ENCODE peak calls at places on chromosomes 5 and 9, in six cellular contexts. G, O, D, A, H and C are unnamed samples.

GRCh38 chr9:93267681-93268505 is 84.0 kb downstream of the WNK2 start:
- DNase-seq in H (no peak), D (no peak), G (peak; percentile 27), A (no peak), O (no peak), C (no peak)

GRCh38 chr9:100602302-100602930 is 24.5 kb downstream of the CAVIN4 start:
- DNase-seq in O (no peak), H (peak; percentile 54), D (no peak), G (peak; percentile 51), A (peak; percentile 65), C (no peak)

GRCh38 chr5:115992848-115993350 is 30.6 kb downstream of the LVRN start:
- DNase-seq in G (no peak), A (no peak), H (no peak), D (no peak), O (no peak), C (no peak)

GRCh38 chr5:81896764-81897163 is 75.1 kb upstream of the ATG10 start:
- DNase-seq in O (no peak), D (no peak), H (no peak), G (no peak), A (no peak), C (no peak)

GRCh38 chr9:95131023-95131943 is 186.2 kb downstream of the FANCC start:
- DNase-seq in G (peak; percentile 82), H (peak; percentile 60), D (peak; percentile 36), A (peak; percentile 76), O (peak; percentile 83), C (peak; percentile 45)

GRCh38 chr5:10786835-10787234 is 25.8 kb upstream of the DAP start:
- DNase-seq in O (no peak), G (no peak), A (no peak), H (no peak), D (no peak), C (no peak)

GRCh38 chr5:66171349-66172344 is 27.5 kb downstream of the SREK1 start:
- DNase-seq in D (peak; percentile 18), A (peak; percentile 75), H (peak; percentile 70), O (peak; percentile 47), G (no peak), C (no peak)

GRCh38 chr5:8756498-8757084 is 789.3 kb downstream of the SEMA5A start:
- DNase-seq in H (peak; percentile 60), G (no peak), O (no peak), A (peak; percentile 70), D (no peak), C (no peak)

GRCh38 chr5:106739127-106739526 is 931.6 kb downstream of the EFNA5 start:
- DNase-seq in H (no peak), G (no peak), D (no peak), O (no peak), A (no peak), C (no peak)

DNA sequence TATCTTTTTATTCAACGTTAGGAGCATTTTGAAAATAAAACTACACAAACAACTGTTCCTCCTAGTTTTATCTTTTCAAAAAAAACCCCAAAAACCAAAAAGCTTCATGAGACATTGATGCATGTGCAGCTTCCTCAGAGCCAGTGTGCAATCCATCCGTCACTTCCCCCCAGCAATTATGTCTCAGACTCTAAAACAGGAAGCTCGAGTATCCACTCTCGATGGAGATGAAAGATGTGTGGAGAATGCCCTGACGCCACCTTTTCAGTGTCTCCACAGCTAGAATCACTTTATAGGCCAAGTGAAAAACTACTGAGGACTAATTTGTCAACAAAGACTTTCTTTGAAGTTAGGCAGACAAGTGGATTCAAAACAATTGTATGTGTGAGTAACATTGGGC is 408.9 kb upstream of the SMARCA2 start:
- DNase-seq in A (no peak), G (no peak), H (no peak), O (no peak), D (no peak), C (no peak)
- TF ChIP-seq CTCF in A (no peak), G (no peak), H (no peak), O (no peak), D (no peak), C (no peak)

DNA sequence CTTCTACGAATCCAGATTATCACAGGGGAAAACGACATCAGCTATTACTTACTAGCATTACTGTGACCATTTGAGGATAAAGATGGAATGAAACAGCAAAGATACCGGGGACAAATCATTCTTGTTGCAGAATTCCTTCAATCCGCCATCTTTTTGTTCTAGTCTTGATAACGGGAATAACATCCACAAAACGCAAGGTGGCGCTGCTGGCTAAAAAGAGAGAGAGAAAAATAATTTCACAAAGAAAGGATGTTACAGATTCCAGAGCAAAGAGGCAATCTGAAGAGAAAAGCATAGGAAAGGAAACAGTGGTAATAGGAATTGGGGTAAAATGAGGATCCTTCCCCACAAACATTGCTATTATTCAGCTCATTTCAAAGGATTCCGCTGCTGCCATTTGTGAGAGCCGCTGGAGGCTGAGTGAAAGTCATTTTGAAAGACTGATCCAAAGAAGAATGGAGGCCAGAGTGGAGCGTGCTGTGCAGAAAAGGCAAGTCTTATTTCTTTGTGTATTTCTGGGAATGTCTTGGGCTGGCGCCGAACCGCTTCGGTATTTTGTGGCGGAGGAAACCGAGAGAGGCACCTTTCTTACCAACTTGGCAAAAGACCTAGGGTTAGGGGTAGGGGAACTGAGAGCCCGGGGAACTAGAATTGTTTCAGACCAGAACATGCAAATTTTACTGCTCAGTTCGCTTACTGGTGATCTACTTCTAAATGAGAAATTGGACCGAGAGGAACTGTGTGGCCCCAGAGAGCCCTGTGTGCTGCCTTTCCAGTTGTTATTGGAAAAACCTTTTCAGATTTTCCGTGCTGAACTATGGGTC is at the start of gene PCDHB7:
- DNase-seq in O (no peak), H (peak; percentile 26), D (no peak), G (no peak), A (peak; percentile 18), C (no peak)
- TF ChIP-seq CTCF in O (no peak), H (peak; percentile 50), D (peak; percentile 31), G (no peak), A (peak; percentile 34), C (peak; percentile 47)

GRCh38 chr5:84450617-84451414 is 66.1 kb upstream of the EDIL3 start:
- DNase-seq in H (peak; percentile 20), G (no peak), D (no peak), O (no peak), A (peak; percentile 35), C (no peak)
- TF ChIP-seq CTCF in H (peak; percentile 46), G (no peak), D (peak; percentile 43), O (no peak), A (peak; percentile 49), C (no peak)

GRCh38 chr5:138595396-138595795 is 20.2 kb upstream of the HSPA9 start:
- DNase-seq in G (no peak), H (no peak), O (no peak), D (no peak), A (no peak), C (no peak)
- TF ChIP-seq CTCF in G (no peak), H (peak; percentile 11), O (no peak), D (no peak), A (no peak), C (no peak)

DNA sequence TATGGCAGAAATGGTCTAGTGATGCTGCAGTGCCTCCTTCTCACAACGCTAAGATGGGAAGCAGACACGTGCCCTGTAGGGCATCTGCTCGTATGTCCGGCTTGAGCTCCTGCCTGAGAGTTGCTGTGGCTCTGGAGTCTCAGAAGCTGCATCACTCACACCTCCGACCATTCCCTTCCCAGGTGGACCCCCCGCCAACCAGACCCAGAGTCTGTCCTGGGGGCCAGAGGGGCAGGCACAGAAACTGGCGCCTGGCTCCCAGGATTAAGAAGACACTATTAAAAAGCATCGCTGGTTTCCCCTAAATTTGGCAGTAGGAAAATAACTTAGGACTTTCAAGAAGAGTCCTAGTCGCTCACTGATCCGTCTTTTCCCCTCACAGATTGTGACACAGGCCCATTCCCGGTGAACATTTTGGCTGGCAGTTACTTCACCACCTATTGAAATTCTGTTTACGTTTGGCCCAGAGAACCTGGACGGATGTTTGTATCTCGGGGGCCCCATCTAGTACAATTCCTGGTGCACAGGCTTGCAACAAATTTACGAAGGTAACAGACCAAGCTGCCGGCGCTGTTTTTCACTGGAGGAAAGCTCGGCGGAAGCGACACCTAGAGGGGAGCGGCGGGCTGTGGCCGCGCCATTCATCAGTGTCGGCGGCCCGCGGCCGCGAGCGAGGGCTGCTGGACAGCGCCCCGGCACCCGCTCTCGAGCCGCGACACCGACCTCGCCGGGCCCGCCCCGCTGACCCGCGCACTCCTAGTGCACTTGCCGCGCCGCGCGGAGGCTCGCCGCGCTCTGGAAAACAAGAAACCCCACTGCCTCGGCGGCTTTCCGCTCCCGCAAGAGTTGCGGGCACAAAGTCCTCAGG is 1.6 kb downstream of the FSTL4 start:
- DNase-seq in H (no peak), A (peak; percentile 50), G (peak; percentile 48), D (no peak), O (no peak), C (peak; percentile 37)
- TF ChIP-seq CTCF in H (no peak), A (peak; percentile 48), G (peak; percentile 22), D (peak; percentile 39), O (peak; percentile 34), C (no peak)

DNA sequence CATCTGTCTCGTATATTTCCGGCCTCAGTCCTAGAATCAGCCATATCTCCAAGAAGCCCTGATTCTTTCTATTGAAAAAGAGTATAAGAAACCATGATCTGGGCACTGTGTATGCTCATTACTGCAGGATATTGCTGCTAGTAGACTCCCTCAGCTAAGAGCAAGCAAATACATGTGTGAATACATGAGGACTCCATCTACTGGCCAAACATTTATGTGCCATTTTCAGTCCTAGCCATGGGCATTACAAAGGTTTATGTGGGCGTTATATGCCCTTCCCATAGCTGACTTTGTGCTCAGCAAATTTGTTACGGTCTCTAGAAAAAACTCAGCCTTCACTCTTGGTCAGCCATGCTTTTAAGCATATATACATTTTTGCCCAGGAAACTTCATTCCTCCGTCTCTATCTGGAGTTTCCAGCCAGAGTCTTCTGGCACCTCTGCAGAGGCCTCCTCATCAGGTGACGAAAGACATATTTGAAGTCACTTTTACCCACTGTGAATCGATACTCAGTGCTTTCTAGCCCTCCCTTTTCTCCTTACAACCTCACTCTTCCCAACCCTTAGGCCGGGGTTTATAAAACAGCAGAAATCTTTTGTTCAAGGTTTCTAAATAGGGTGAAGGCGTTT is 1495.6 kb upstream of the CDH6 start:
- DNase-seq in H (no peak), A (no peak), D (no peak), O (no peak), G (no peak), C (no peak)
- TF ChIP-seq CTCF in H (no peak), A (no peak), D (no peak), O (no peak), G (no peak), C (no peak)

GRCh38 chr9:119148855-119149254 is 220.4 kb downstream of the BRINP1 start:
- DNase-seq in G (no peak), O (no peak), A (no peak), H (no peak), D (no peak), C (no peak)
- TF ChIP-seq CTCF in G (no peak), O (no peak), A (no peak), H (no peak), D (no peak), C (no peak)

GRCh38 chr9:72333758-72334157 is 31.2 kb downstream of the ZFAND5 start:
- DNase-seq in G (no peak), A (no peak), H (no peak), D (no peak), O (no peak), C (no peak)
- TF ChIP-seq CTCF in G (no peak), A (no peak), H (no peak), D (no peak), O (no peak), C (no peak)